ENCODE peak calls at places on chromosomes 12 and 14, in four cellular contexts. H is GM23338, B is PC-3, K is neural progenitor cell. E is an unnamed sample.
A peak's percentile ranks its signal among the peaks of the same experiment; 100 is the strongest.

GRCh38 chr14:64983439-64984310 is 3.0 kb upstream of the FNTB start:
- DNase-seq in H (peak; percentile 80), B (peak; percentile 73), K (peak; percentile 58), E (peak; percentile 50)

GRCh38 chr12:9869307-9870161 is at the start of gene CLEC2B:
- DNase-seq in H (no peak), B (peak; percentile 69), K (peak; percentile 16), E (peak; percentile 67)

GRCh38 chr14:77878783-77879182 is 78.9 kb downstream of the ADCK1 start:
- DNase-seq in H (no peak), B (no peak), K (no peak), E (no peak)

GRCh38 chr14:69763761-69764510 is 3.0 kb upstream of the SRSF5 start:
- DNase-seq in H (no peak), B (no peak), K (no peak), E (no peak)

GRCh38 chr12:84857809-84858208 is 54.8 kb downstream of the SLC6A15 start:
- DNase-seq in H (no peak), B (peak; percentile 9), K (no peak), E (peak; percentile 77)

GRCh38 chr14:69263364-69263763 is 3.4 kb downstream of the GALNT16 start:
- DNase-seq in H (no peak), B (peak; percentile 60), K (no peak), E (no peak)

GRCh38 chr12:40692617-40693502 is 621 bp downstream of the CNTN1 start:
- DNase-seq in H (peak; percentile 65), B (no peak), K (peak; percentile 37), E (no peak)

GRCh38 chr14:104316121-104316722 is 177.8 kb downstream of the KIF26A start:
- DNase-seq in H (no peak), B (no peak), K (no peak), E (no peak)

GRCh38 chr12:15830538-15830937 is 41.4 kb upstream of the EPS8 start:
- DNase-seq in H (no peak), B (no peak), K (no peak), E (no peak)

GRCh38 chr12:3962661-3963483 is 89.7 kb upstream of the PARP11 start:
- DNase-seq in H (no peak), B (no peak), K (no peak), E (no peak)

GRCh38 chr14:105439710-105440553 is 20.3 kb downstream of the MTA1 start:
- DNase-seq in H (no peak), B (no peak), K (no peak), E (no peak)

GRCh38 chr14:73754911-73755360 is 40.8 kb upstream of the PNMA1 start:
- DNase-seq in H (peak; percentile 17), B (no peak), K (no peak), E (no peak)

GRCh38 chr12:49537709-49538601 is 875 bp upstream of the KCNH3 start:
- DNase-seq in H (peak; percentile 69), B (peak; percentile 15), K (peak; percentile 76), E (peak; percentile 25)

GRCh38 chr14:106509795-106510194 is 983.4 kb downstream of the TMEM121 start:
- DNase-seq in H (no peak), B (no peak), K (no peak), E (no peak)

GRCh38 chr12:87982208-87982607 is 47.0 kb downstream of the C12orf50 start:
- DNase-seq in H (no peak), B (no peak), K (no peak), E (no peak)

GRCh38 chr12:6943387-6943718 is 263 bp upstream of the RNU7-1 start:
- DNase-seq in H (peak; percentile 96), B (peak; percentile 76), K (peak; percentile 95), E (peak; percentile 94)

GRCh38 chr12:31011746-31012567 is 61.7 kb upstream of the DDX11 start:
- DNase-seq in H (no peak), B (no peak), K (no peak), E (no peak)

GRCh38 chr12:2997989-2998670 is 38.9 kb downstream of the TEAD4 start:
- DNase-seq in H (peak; percentile 17), B (no peak), K (no peak), E (no peak)

GRCh38 chr12:110124184-110124995 is at the start of gene IFT81:
- DNase-seq in H (peak; percentile 98), B (peak; percentile 97), K (peak; percentile 98), E (peak; percentile 82)

GRCh38 chr12:37543131-37543965 is 773.2 kb upstream of the ALG10B start:
- DNase-seq in H (no peak), B (no peak), K (no peak), E (no peak)

GRCh38 chr12:52687527-52688385 is 7.5 kb upstream of the KRT1 start:
- DNase-seq in H (no peak), B (peak; percentile 80), K (no peak), E (no peak)

GRCh38 chr12:53219116-53219955 is 12.3 kb upstream of the ITGB7 start:
- DNase-seq in H (no peak), B (peak; percentile 49), K (no peak), E (peak; percentile 7)

GRCh38 chr14:53306267-53306721 is 153.2 kb upstream of the DDHD1 start:
- DNase-seq in H (peak; percentile 74), B (peak; percentile 69), K (peak; percentile 71), E (peak; percentile 18)

GRCh38 chr12:68871899-68872298 is 61.1 kb downstream of the CPM start:
- DNase-seq in H (peak; percentile 73), B (peak; percentile 62), K (peak; percentile 33), E (no peak)

GRCh38 chr12:26890784-26891183 is 47.0 kb downstream of the INTS13 start:
- DNase-seq in H (no peak), B (no peak), K (no peak), E (no peak)

GRCh38 chr12:120944645-120945217 is 33.6 kb upstream of the HNF1A start:
- DNase-seq in H (peak; percentile 89), B (peak; percentile 72), K (peak; percentile 64), E (peak; percentile 7)

GRCh38 chr12:27899151-27899661 is 73.3 kb downstream of the PTHLH start:
- DNase-seq in H (no peak), B (peak; percentile 85), K (no peak), E (no peak)

GRCh38 chr12:56574210-56574609 is 52.6 kb downstream of the RBMS2 start:
- DNase-seq in H (no peak), B (peak; percentile 24), K (no peak), E (no peak)

GRCh38 chr14:49972199-49972671 is 79.4 kb downstream of the ARF6 start:
- DNase-seq in H (no peak), B (peak; percentile 90), K (no peak), E (peak; percentile 6)

GRCh38 chr14:93332032-93332852 is 594 bp downstream of the BTBD7 start:
- DNase-seq in H (peak; percentile 74), B (peak; percentile 46), K (peak; percentile 85), E (peak; percentile 46)

GRCh38 chr14:76901171-76902055 is 75.2 kb downstream of the LRRC74A start:
- DNase-seq in H (no peak), B (no peak), K (no peak), E (no peak)

GRCh38 chr14:67999693-68000384 is 180.3 kb downstream of the RAD51B start:
- DNase-seq in H (no peak), B (peak; percentile 92), K (no peak), E (no peak)

GRCh38 chr12:6871052-6871957 is 1.8 kb downstream of the SPSB2 start:
- DNase-seq in H (peak; percentile 36), B (peak; percentile 69), K (peak; percentile 13), E (peak; percentile 33)

GRCh38 chr14:73997944-73998451 is 21.1 kb downstream of the ENTPD5 start:
- DNase-seq in H (no peak), B (no peak), K (no peak), E (no peak)

DNA sequence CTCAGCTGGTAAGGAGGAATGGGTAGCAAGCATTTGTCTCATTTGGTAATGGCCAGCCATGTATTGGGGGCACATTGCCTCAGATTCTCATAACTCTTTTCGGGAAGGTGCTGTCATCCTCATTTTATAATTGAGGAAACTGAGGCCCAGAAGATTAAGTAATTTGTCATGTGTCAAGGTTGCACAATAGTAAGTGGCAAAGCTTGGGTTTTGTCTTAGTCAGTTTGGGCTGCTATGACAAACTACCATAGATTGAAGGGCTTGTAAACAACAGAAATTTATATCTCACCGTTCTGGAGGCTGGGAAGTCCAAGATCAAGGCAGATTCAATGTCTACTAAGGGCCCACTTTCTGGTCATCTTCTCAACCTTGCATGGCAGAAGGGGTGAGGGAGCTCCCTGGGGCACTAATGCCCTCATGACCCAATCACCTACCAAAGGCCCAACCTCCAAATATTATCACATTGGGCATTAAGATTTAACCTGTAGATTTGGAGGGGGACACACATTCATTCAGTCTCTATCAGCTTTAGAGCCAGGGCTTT is 99.6 kb downstream of the SRGAP1 start:
- DNase-seq in H (no peak), B (no peak), K (no peak), E (no peak)
- H2AFZ ChIP-seq in H (no peak overlapping the region), B (no peak overlapping the region), K (no peak overlapping the region), E (no peak overlapping the region)

DNA sequence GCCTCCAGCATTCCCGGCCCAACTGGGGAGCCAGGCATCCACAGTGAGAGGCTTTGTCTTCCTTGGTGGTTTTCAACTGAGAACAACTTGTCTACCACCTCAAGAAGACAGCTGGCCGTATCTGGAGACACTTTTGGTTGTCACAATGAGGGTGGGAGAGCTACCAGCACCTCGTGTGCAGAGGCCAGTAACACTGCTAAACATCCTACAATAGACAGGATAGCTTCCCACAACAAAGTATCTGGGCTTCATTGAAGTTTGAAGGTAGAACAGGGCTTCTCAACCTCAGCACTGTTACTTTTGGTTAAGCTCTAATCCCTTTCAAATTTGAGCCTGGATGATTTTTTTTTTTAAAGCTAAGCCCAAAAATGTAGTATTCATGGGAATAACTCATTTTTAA is 10.9 kb downstream of the SLC7A8 start:
- DNase-seq in H (no peak), B (no peak), K (no peak), E (no peak)
- H3K79me2 ChIP-seq in H (peaks cover 56% of the 10 kb centered on the region), B (no peaks in the 10 kb centered on the region), K (peaks cover 68% of the 10 kb centered on the region), E (no peaks in the 10 kb centered on the region)

GRCh38 chr14:88168498-88169165 is 154.4 kb downstream of the KCNK10 start:
- DNase-seq in H (peak; percentile 76), B (peak; percentile 61), K (peak; percentile 36), E (peak; percentile 38)

GRCh38 chr14:88164906-88165534 is 158.0 kb downstream of the KCNK10 start:
- DNase-seq in H (no peak), B (no peak), K (no peak), E (no peak)

GRCh38 chr14:88168025-88168424 is 155.0 kb downstream of the KCNK10 start:
- DNase-seq in H (no peak), B (no peak), K (no peak), E (no peak)

GRCh38 chr14:88163731-88164255 is 158.9 kb downstream of the GPR65 start:
- DNase-seq in H (no peak), B (no peak), K (no peak), E (no peak)

DNA sequence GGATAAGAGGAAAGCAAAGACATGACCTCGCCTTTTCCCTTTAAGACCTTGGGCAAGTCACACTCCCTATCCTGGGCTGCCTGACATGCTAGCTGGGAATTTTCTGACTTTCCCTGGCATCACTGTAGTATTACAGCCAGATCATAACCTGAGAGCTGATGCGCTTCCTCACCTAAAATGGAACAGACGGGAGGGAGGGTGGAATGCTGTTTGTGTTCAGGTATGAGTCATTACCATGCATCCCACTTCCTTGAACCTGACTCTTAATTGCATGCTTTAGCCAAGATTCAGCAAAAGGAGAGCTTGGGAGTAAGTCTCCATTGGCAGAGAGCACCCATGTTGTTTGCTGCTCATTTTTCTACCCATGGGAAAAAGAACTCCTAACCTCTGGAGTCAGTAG is 156.5 kb downstream of the KCNK10 start:
- DNase-seq in H (no peak), B (peak; percentile 92), K (no peak), E (no peak)
- TF ChIP-seq EZH2phosphoT487 in H (no peak), B (no peak), K (no peak), E (no peak)

GRCh38 chr12:20125259-20125919 is 242.9 kb upstream of the PDE3A start:
- DNase-seq in H (no peak), B (no peak), K (no peak), E (no peak)
- H2AFZ ChIP-seq in H (no peak overlapping the region), B (no peak overlapping the region), K (no peak overlapping the region), E (no peak overlapping the region)

E was measured in MM.1S.